ENCODE peak calls at places on chromosomes 6 and 20, in seven cellular contexts. S, A, M, P, K, N and T are unnamed samples.

GRCh38 chr6:506508-506907 is 115.0 kb downstream of the IRF4 start:
- DNase-seq in K (no peak), P (no peak), N (no peak), M (no peak), A (no peak), S (no peak), T (no peak)

GRCh38 chr6:44931385-44931784 is 396.7 kb upstream of the RUNX2 start:
- DNase-seq in N (no peak), M (no peak), A (no peak), P (no peak), K (no peak), S (no peak), T (no peak)

GRCh38 chr6:30411515-30412207 is 66.7 kb downstream of the RPP21 start:
- DNase-seq in N (peak), K (peak), M (peak), P (peak), A (no peak), S (peak), T (peak)

GRCh38 chr20:22581437-22582385 is 2.7 kb downstream of the FOXA2 start:
- DNase-seq in K (no peak), N (no peak), M (no peak), P (no peak), S (peak), A (no peak), T (no peak)

GRCh38 chr6:109477184-109477583 is 5.8 kb downstream of the ZBTB24 start:
- DNase-seq in N (no peak), M (no peak), K (no peak), A (no peak), P (no peak), S (no peak), T (no peak)

GRCh38 chr20:1376453-1377270 is 16.2 kb downstream of the FKBP1A start:
- DNase-seq in S (no peak), N (no peak), K (no peak), M (no peak), P (no peak), A (no peak), T (no peak)

GRCh38 chr6:151052021-151052646 is 186.6 kb downstream of the MTHFD1L start:
- DNase-seq in N (no peak), K (no peak), S (no peak), P (no peak), A (no peak), M (no peak), T (no peak)

GRCh38 chr6:30005482-30005881 is 55.6 kb upstream of the POLR1H start:
- DNase-seq in N (no peak), P (peak), M (no peak), K (no peak), S (no peak), A (no peak), T (no peak)

GRCh38 chr6:28269492-28269891 is 2.5 kb downstream of the ZSCAN26 start:
- DNase-seq in M (peak), S (no peak), N (peak), P (peak), A (no peak), K (no peak), T (peak)

GRCh38 chr20:63048516-63049190 is 41.9 kb upstream of the BHLHE23 start:
- DNase-seq in S (no peak), P (no peak), A (no peak), N (no peak), M (no peak), K (no peak), T (no peak)

GRCh38 chr6:169906004-169906740 is 154.8 kb downstream of the ERMARD start:
- DNase-seq in A (peak), P (no peak), N (no peak), S (no peak), K (no peak), M (no peak), T (no peak)

GRCh38 chr20:23142162-23143050 is 56.3 kb upstream of the CD93 start:
- DNase-seq in S (no peak), P (no peak), A (no peak), M (no peak), N (no peak), K (no peak), T (no peak)

GRCh38 chr20:9353916-9354276 is 160.5 kb upstream of the LAMP5 start:
- DNase-seq in S (no peak), K (no peak), A (no peak), M (peak), N (no peak), P (peak), T (peak)

GRCh38 chr6:89711801-89712200 is 73.3 kb upstream of the LYRM2 start:
- DNase-seq in M (no peak), P (no peak), N (no peak), K (no peak), A (no peak), S (no peak), T (no peak)

GRCh38 chr6:22149081-22149480 is 147.8 kb downstream of the PRL start:
- DNase-seq in K (no peak), P (no peak), M (no peak), N (no peak), S (no peak), A (no peak), T (no peak)

GRCh38 chr6:4446982-4447381 is 311.6 kb upstream of the ECI2 start:
- DNase-seq in N (peak), A (no peak), P (peak), K (no peak), M (peak), S (no peak), T (no peak)

GRCh38 chr6:17725083-17725482 is 18.4 kb upstream of the NUP153 start:
- DNase-seq in P (peak), M (peak), S (peak), A (no peak), K (peak), N (no peak), T (peak)

GRCh38 chr6:41551857-41552256 is 5.7 kb downstream of the FOXP4 start:
- DNase-seq in A (no peak), P (no peak), K (no peak), N (no peak), M (no peak), S (no peak), T (no peak)

GRCh38 chr6:71393471-71393870 is 104.9 kb downstream of the OGFRL1 start:
- DNase-seq in M (peak), N (no peak), K (no peak), S (no peak), A (no peak), P (peak), T (no peak)

GRCh38 chr20:61054411-61054810 is 197.7 kb upstream of the CDH4 start:
- DNase-seq in N (no peak), K (no peak), A (no peak), M (no peak), P (no peak), S (no peak), T (no peak)

GRCh38 chr6:34982424-34982852 is 93.4 kb downstream of the ANKS1A start:
- DNase-seq in P (peak), N (no peak), S (no peak), M (peak), A (no peak), K (no peak), T (peak)

GRCh38 chr20:53611449-53611894 is 17.8 kb upstream of the ZNF217 start:
- DNase-seq in S (no peak), M (peak), A (no peak), P (peak), K (no peak), N (peak), T (peak)

GRCh38 chr6:47247227-47247797 is 62.4 kb downstream of the TNFRSF21 start:
- DNase-seq in K (no peak), A (no peak), S (no peak), N (no peak), M (peak), P (no peak), T (no peak)

GRCh38 chr6:43378631-43379030 is 9.2 kb upstream of the ZNF318 start:
- DNase-seq in S (no peak), K (no peak), M (no peak), P (peak), N (no peak), A (no peak), T (no peak)

GRCh38 chr20:49187330-49188100 is 619 bp downstream of the STAU1 start:
- DNase-seq in K (no peak), M (peak), A (peak), N (peak), P (no peak), S (peak), T (peak)

GRCh38 chr20:56412949-56413348 is 889 bp downstream of the CASS4 start:
- DNase-seq in P (no peak), A (no peak), S (no peak), M (no peak), K (no peak), N (no peak), T (no peak)

GRCh38 chr6:126188271-126188909 is 151.5 kb upstream of the CENPW start:
- DNase-seq in K (no peak), N (no peak), P (peak), M (peak), A (no peak), S (no peak), T (no peak)

GRCh38 chr6:106823732-106824351 is 150.7 kb downstream of the CD24 start:
- DNase-seq in N (no peak), K (peak), P (no peak), S (peak), A (no peak), M (no peak), T (peak)

GRCh38 chr20:17646901-17647301 is 35.1 kb downstream of the RRBP1 start:
- DNase-seq in S (no peak), M (no peak), K (no peak), A (no peak), N (no peak), P (no peak), T (no peak)

GRCh38 chr6:18260448-18261106 is 3.8 kb downstream of the DEK start:
- DNase-seq in A (no peak), S (no peak), N (no peak), K (no peak), M (peak), P (peak), T (peak)

GRCh38 chr6:37381579-37381978 is 27.8 kb downstream of the RNF8 start:
- DNase-seq in A (peak), M (peak), K (peak), N (peak), P (peak), S (peak), T (peak)

GRCh38 chr6:156589281-156589680 is 187.9 kb upstream of the ARID1B start:
- DNase-seq in K (no peak), A (no peak), P (peak), M (peak), S (no peak), N (no peak), T (no peak)

GRCh38 chr6:50714487-50715379 is 1.4 kb downstream of the TFAP2D start:
- DNase-seq in M (no peak), K (no peak), P (no peak), S (peak), N (no peak), A (no peak), T (peak)

GRCh38 chr6:75266716-75267291 is 17.8 kb downstream of the TMEM30A start:
- DNase-seq in N (no peak), M (peak), S (no peak), A (no peak), K (no peak), P (peak), T (peak)

GRCh38 chr6:145345094-145345493 is 390.2 kb downstream of the EPM2A start:
- DNase-seq in M (no peak), N (no peak), P (no peak), A (no peak), S (no peak), K (no peak), T (no peak)

GRCh38 chr6:16274519-16275229 is 36.3 kb downstream of the GMPR start:
- DNase-seq in K (no peak), M (no peak), S (no peak), P (no peak), N (no peak), A (no peak), T (peak)
- H4K8ac ChIP-seq in K (no peak), M (no peak), S (no peak), P (no peak), N (no peak), A (no peak), T (no peak)

DNA sequence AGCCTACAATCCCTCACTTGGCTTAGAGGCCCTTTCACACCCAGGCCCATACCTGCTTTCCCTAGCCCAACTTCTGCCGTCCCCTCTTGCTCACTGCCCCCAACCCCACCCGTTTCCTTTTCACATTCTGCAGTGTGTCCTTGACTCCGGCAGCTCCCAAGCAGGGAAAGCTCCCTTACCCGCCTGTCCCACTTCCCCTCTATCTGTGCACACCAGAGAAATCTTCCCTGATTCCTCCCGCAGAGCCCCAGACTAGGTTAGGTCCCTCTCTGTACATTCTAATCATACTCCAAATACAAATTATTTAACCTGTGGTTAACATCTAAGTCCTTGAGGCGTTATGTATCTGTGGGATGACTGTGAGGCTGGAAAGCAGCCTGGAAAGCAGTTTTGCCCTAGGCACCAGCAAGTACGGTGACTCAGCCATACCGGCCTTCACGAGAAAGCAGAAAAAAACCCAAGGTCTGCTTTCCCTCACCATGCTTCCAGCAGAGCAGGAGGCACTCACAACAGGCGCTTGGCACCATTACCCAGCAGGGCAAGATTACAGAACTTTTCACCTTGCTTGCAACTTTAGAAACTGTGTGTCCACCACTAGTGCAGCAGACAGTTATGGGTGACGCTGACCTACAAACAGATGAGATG is 22.3 kb downstream of the ELOVL5 start:
- DNase-seq in K (no peak), M (peak), S (peak), N (peak), P (peak), A (no peak), T (peak)
- H3K27ac ChIP-seq in K (no peak), M (peak), S (no peak), N (peak), P (peak), A (no peak), T (peak)

GRCh38 chr20:41524980-41525613 is 93.1 kb downstream of the CHD6 start:
- DNase-seq in A (no peak), P (peak), N (no peak), S (no peak), M (no peak), K (no peak), T (no peak)
- H4K8ac ChIP-seq in A (no peak), P (no peak), N (no peak), S (no peak), M (no peak), K (peak), T (no peak)

DNA sequence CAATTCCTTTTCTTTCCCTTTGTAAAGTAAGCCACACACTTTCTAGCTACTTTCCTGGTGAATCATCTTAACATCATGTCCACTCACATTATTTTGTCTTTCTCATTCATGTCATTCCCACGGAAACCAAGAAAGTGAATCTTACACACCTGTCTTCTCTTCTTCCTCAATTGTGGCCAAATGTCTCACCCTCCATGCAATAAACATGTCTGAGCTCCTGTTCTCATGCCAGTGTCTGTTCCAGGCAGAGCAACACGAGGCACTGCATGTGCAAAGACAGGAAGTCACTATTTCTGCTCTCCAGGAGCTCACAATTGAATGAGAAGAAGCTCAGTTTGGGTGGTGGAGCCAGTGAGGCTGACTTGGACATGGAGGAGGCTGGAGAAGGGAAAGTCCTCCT is 29.0 kb upstream of the TMEM244 start:
- DNase-seq in N (no peak), A (no peak), P (peak), S (no peak), M (no peak), K (no peak), T (peak)
- H3K27ac ChIP-seq in N (no peak), A (no peak), P (no peak), S (no peak), M (no peak), K (no peak), T (no peak)

DNA sequence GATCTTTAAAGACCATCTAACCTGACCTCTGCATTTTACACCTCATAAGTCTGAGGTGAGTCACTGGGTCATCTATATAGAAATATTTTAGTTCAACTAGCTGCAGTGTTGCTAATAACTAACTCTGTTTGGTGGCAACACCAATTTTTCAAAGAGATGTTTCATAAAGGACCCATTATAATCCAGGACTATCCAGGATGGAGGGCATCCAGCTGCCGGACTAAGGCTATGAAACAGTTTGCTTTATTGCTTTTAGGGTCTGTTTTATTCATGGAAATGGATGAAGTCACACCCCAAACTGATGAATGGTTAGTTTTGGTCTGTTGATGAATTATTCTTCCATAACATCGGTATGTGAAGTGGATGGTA is 204.2 kb upstream of the GMDS start:
- DNase-seq in P (no peak), K (no peak), A (no peak), S (no peak), M (no peak), N (no peak), T (no peak)
- H4K8ac ChIP-seq in P (no peak), K (no peak), A (no peak), S (no peak), M (no peak), N (no peak), T (no peak)

GRCh38 chr6:7684843-7685242 is 41.1 kb upstream of the BMP6 start:
- DNase-seq in S (peak), A (peak), M (no peak), N (no peak), K (peak), P (no peak), T (peak)

GRCh38 chr6:7684076-7684475 is 41.8 kb upstream of the BMP6 start:
- DNase-seq in S (no peak), K (no peak), A (no peak), P (no peak), N (no peak), M (no peak), T (no peak)

GRCh38 chr6:7691021-7691420 is 34.9 kb upstream of the BMP6 start:
- DNase-seq in P (no peak), M (no peak), S (no peak), N (peak), A (no peak), K (no peak), T (no peak)

GRCh38 chr6:7685276-7685675 is 40.6 kb upstream of the BMP6 start:
- DNase-seq in S (no peak), M (no peak), P (no peak), N (no peak), A (no peak), K (no peak), T (no peak)

DNA sequence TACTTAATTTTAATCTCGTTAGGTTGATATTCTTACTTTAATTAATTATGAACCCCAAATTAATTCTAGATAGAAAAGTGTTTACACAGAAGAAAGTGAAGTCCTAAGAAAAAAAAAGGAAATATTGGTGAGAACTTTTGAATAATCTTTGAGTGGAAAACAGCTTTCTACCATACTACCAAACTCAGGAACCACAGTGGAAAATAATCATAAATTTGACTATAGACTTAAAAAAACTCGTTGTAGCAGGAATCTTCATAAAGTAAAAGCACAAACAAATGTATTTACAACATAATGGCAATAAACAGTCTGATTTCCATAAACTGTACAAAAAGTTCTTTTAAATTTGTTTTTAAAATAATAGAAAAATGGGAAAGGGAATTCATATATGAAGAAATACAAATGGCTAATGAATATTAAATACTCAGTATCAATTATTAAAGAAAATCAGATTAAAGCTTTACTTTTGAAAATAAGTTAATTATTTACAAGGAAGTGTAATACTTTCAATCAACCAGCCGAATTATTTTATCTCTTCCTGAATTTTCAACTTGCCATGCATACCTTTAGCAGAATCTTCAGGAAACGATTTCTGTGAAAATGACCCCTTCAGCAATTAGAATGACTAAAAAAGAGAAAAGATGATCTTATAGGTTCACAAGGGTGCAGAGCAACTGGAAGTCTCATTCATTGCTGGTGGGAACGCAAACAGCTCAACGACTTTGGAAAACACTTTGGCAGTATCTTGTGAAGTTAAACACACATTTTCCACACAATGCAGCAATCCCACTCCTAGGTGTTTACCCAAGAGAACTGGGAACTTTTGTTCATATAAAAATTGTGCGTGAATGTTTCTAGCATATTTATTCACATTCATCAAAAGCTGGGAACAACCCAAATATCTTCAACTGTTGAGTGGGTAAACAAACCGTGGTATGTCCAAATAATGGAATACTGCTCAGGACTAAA is 38.5 kb upstream of the BMP6 start:
- DNase-seq in A (no peak), K (no peak), P (no peak), S (no peak), M (no peak), N (no peak), T (no peak)
- H3K27ac ChIP-seq in A (no peak), K (no peak), P (no peak), S (no peak), M (no peak), N (no peak), T (no peak)

GRCh38 chr6:154096316-154096715 is 57.3 kb downstream of the OPRM1 start:
- DNase-seq in A (no peak), M (no peak), P (no peak), S (no peak), N (no peak), K (no peak), T (no peak)
- H4K8ac ChIP-seq in A (no peak), M (no peak), P (no peak), S (no peak), N (no peak), K (no peak), T (no peak)